ENCODE peak calls at places on chromosomes 4 and X, in six cellular contexts. U is stomach, H is right atrium auricular region, J is cardiac muscle cell, O is upper lobe of right lung, B is thoracic aorta. G is an unnamed sample.
A peak's percentile ranks its signal among the peaks of the same experiment; 100 is the strongest.

GRCh38 chr4:5962416-5962815 is 55.8 kb downstream of the C4orf50 start:
- DNase-seq in U (no peak), H (no peak), J (no peak), O (peak; percentile 27), B (no peak), G (no peak)

GRCh38 chrX:40209951-40210617 is 112.3 kb upstream of the BCOR start:
- DNase-seq in U (no peak), H (no peak), J (no peak), O (no peak), B (no peak), G (no peak)

GRCh38 chr4:183078634-183079033 is 20.4 kb upstream of the WWC2 start:
- DNase-seq in U (no peak), H (no peak), J (no peak), O (no peak), B (no peak), G (no peak)

GRCh38 chr4:10456270-10457254 is 664 bp downstream of the ZNF518B start:
- DNase-seq in U (peak; percentile 50), H (no peak), J (peak; percentile 74), O (peak; percentile 77), B (no peak), G (peak; percentile 70)

GRCh38 chr4:139907001-139907809 is 241.6 kb downstream of the MGST2 start:
- DNase-seq in U (no peak), H (no peak), J (no peak), O (no peak), B (no peak), G (no peak)

GRCh38 chr4:110119880-110120279 is 78.5 kb downstream of the ELOVL6 start:
- DNase-seq in U (no peak), H (no peak), J (peak; percentile 65), O (no peak), B (no peak), G (no peak)

GRCh38 chrX:40098264-40099045 is 697 bp upstream of the BCOR start:
- DNase-seq in U (no peak), H (no peak), J (peak; percentile 63), O (peak; percentile 73), B (no peak), G (peak; percentile 79)

GRCh38 chrX:24113161-24113560 is 36.4 kb upstream of the ZFX start:
- DNase-seq in U (no peak), H (no peak), J (no peak), O (no peak), B (no peak), G (no peak)

GRCh38 chr4:110527156-110527555 is 51.2 kb downstream of the ENPEP start:
- DNase-seq in U (no peak), H (no peak), J (no peak), O (no peak), B (no peak), G (no peak)

GRCh38 chrX:110219920-110220319 is 98.0 kb downstream of the AMMECR1 start:
- DNase-seq in U (no peak), H (no peak), J (peak; percentile 45), O (no peak), B (no peak), G (no peak)

DNA sequence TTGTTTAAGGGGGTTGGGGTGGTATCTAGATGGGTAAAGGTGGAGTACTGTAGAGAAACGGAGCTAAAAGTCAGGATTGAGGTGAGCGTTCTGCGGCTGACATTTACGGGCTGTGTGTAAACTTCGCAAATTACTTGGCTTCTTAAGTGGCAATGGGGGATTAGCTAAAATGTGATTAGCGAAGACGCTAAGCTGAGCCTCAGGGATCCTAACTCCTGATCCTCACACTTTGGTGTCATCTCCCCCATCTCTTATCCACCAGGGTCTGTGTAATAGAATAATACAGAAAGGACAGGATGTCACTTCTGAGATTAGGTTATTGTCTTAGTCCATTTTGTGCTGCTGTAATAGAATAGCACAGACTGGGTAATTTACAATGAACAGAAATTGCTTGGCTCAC is 10.6 kb upstream of the FAT1 start:
- DNase-seq in U (no peak), H (no peak), J (no peak), O (no peak), B (no peak), G (no peak)
- H3K4me1 ChIP-seq in U (no peaks in the 10 kb centered on the region), H (no peaks in the 10 kb centered on the region), J (no peaks in the 10 kb centered on the region), O (no peaks in the 10 kb centered on the region), B (no peaks in the 10 kb centered on the region), G (no peaks in the 10 kb centered on the region)

GRCh38 chr4:74661427-74662171 is 132.7 kb downstream of the BTC start:
- DNase-seq in U (no peak), H (no peak), J (peak; percentile 64), O (no peak), B (no peak), G (no peak)
- H3K4me1 ChIP-seq in U (peaks cover 8% of the 10 kb centered on the region), H (no peaks in the 10 kb centered on the region), J (no peaks in the 10 kb centered on the region), O (no peaks in the 10 kb centered on the region), B (no peaks in the 10 kb centered on the region), G (peaks cover 1% of the 10 kb centered on the region)

DNA sequence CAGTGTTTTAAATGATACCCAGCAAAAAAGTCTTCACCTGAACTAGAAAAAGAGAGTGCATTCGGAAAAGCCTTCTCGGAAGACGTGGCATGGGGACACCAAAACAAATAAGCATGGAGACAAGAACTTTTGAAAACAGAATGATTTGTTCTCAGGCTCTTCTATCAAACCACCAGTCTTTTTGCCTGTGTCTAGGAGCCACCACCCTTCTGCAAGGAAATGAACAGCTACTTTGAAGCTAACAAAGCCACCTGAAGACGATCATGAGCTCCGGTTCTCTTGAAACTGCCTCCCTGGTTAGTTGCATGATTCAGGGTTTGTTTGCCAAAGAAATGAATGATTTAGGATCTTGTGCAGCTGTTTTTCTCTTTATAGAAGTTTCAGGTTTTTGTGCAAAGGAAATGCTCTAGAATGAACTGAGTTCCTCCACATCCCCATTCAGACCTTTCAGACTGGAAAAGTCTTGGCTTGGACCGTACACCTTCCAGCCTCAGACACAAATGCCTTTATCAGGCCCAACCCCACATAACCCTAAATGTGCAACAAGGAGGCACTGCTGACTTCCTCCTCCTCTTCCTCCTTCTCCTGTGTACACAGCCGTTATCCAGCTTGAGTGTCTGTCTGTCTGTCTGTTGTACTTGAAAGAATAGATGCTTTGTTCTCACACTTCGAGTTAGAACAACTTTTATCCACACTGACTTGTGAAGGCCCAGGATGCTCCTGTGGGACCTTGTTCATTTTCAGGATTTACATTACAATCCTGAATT is 334.9 kb upstream of the KLF3 start:
- DNase-seq in U (no peak), H (no peak), J (no peak), O (no peak), B (no peak), G (no peak)
- H3K4me1 ChIP-seq in U (peaks cover 9% of the 10 kb centered on the region), H (peaks cover 8% of the 10 kb centered on the region), J (peaks cover 26% of the 10 kb centered on the region), O (no peaks in the 10 kb centered on the region), B (no peaks in the 10 kb centered on the region), G (no peaks in the 10 kb centered on the region)

DNA sequence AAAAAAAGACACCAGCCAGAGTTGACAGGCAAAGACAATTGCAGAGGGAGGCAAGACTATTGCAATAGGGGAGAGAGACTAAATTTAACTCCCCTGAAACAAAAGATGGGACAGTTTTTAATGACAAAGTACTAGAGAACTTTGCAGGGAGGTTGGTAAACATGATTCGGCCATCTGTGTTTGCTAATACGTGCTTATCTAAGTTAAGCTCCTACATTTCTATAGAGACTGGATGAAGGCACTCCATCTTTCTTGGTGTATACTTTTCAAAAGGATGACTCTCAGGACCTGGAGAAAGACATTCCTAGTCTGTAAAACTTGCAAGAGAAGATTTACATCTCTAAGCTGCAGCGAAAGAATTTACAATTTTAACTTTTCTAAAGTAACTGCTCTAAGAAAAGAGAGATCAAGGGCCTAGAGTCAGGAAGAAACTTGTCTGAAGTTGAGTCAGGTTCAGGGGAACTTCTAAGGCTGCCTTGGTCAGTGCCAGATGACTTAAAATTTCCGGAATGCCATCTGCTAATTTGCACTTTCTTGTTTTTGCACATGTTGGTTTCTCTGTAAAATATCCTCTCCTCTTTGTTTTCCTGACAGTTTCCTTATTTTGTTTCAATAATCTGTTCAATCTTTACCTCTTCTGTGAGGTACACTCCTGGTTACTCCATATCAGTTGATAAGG is 10.6 kb downstream of the ADAM29 start:
- DNase-seq in U (no peak), H (no peak), J (no peak), O (no peak), B (no peak), G (no peak)
- H3K4me1 ChIP-seq in U (no peaks in the 10 kb centered on the region), H (no peaks in the 10 kb centered on the region), J (no peaks in the 10 kb centered on the region), O (peaks cover 3% of the 10 kb centered on the region), B (no peaks in the 10 kb centered on the region), G (no peaks in the 10 kb centered on the region)

DNA sequence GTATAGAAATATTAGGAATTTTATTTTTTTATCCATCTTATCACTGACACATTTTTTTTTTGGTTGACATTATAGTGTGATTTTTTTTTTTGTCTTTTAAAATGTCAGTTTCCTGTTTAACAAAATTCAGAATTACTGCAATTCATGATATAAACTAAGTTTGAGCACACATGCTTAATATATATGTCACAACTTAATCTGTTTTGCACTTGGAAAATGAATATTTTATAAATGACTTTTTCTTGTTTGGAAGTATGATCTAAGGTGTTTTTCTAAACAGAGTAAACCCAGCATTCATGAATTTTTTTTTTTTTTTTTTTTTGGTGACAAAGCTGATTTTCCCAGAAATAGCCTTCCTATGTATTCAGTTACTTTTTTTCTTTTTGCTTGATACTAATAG is 2.4 kb downstream of the SMARCA5 start:
- DNase-seq in U (no peak), H (no peak), J (no peak), O (no peak), B (no peak), G (no peak)
- H3K4me1 ChIP-seq in U (peaks cover 63% of the 10 kb centered on the region), H (peaks cover 51% of the 10 kb centered on the region), J (peaks cover 15% of the 10 kb centered on the region), O (peaks cover 34% of the 10 kb centered on the region), B (peaks cover 29% of the 10 kb centered on the region), G (no peaks in the 10 kb centered on the region)

GRCh38 chr4:152101546-152102183 is 340.9 kb upstream of the GATB start:
- DNase-seq in U (no peak), H (no peak), J (no peak), O (no peak), B (no peak), G (no peak)

GRCh38 chr4:152099061-152099425 is 338.2 kb upstream of the GATB start:
- DNase-seq in U (no peak), H (no peak), J (no peak), O (no peak), B (no peak), G (no peak)

GRCh38 chr4:152100378-152101201 is 339.8 kb upstream of the GATB start:
- DNase-seq in U (peak; percentile 37), H (no peak), J (no peak), O (no peak), B (no peak), G (no peak)

GRCh38 chr4:152098365-152099060 is 337.7 kb upstream of the GATB start:
- DNase-seq in U (no peak), H (no peak), J (no peak), O (no peak), B (no peak), G (no peak)

GRCh38 chr4:152099555-152099954 is 338.7 kb upstream of the GATB start:
- DNase-seq in U (no peak), H (no peak), J (no peak), O (no peak), B (no peak), G (no peak)
- H3K4me1 ChIP-seq in U (peaks cover 32% of the 10 kb centered on the region), H (peaks cover 7% of the 10 kb centered on the region), J (peaks cover 19% of the 10 kb centered on the region), O (no peaks in the 10 kb centered on the region), B (no peaks in the 10 kb centered on the region), G (peaks cover 9% of the 10 kb centered on the region)

GRCh38 chr4:87080462-87080861 is 140.0 kb downstream of the KLHL8 start:
- DNase-seq in U (no peak), H (no peak), J (no peak), O (no peak), B (no peak), G (no peak)
- H3K4me1 ChIP-seq in U (peaks cover 86% of the 10 kb centered on the region), H (peaks cover 87% of the 10 kb centered on the region), J (peaks cover 21% of the 10 kb centered on the region), O (peaks cover 63% of the 10 kb centered on the region), B (peaks cover 46% of the 10 kb centered on the region), G (peaks cover 9% of the 10 kb centered on the region)

GRCh38 chr4:151946718-151947117 is 185.9 kb upstream of the GATB start:
- DNase-seq in U (no peak), H (no peak), J (no peak), O (no peak), B (no peak), G (no peak)
- H3K4me1 ChIP-seq in U (no peaks in the 10 kb centered on the region), H (no peaks in the 10 kb centered on the region), J (peaks cover 4% of the 10 kb centered on the region), O (no peaks in the 10 kb centered on the region), B (no peaks in the 10 kb centered on the region), G (no peaks in the 10 kb centered on the region)